ENCODE peak calls at places on chromosomes 5 and 9, in four cellular contexts. A, Q, O and D are unnamed samples.

GRCh38 chr5:82160948-82161347 is 117.2 kb downstream of the RPS23 start:
- DNase-seq in O (no peak), A (no peak), Q (no peak), D (no peak)

GRCh38 chr5:160312139-160312959 is at the start of gene CCNJL:
- DNase-seq in O (peak; percentile 81), A (peak; percentile 80), Q (peak; percentile 100), D (no peak)

GRCh38 chr9:34428325-34428958 is 29.9 kb downstream of the FAM219A start:
- DNase-seq in A (no peak), Q (no peak), O (peak; percentile 63), D (peak; percentile 93)

GRCh38 chr9:21758540-21758939 is 43.9 kb upstream of the MTAP start:
- DNase-seq in O (no peak), Q (no peak), A (no peak), D (no peak)

GRCh38 chr5:79109527-79110492 is 1.8 kb upstream of the BHMT start:
- DNase-seq in O (peak; percentile 44), A (peak; percentile 67), Q (peak; percentile 72), D (no peak)

GRCh38 chr5:40334242-40334635 is 345.5 kb upstream of the PTGER4 start:
- DNase-seq in Q (no peak), A (no peak), O (no peak), D (no peak)

GRCh38 chr5:67908145-67908765 is 307.3 kb upstream of the PIK3R1 start:
- DNase-seq in Q (no peak), A (peak; percentile 56), O (no peak), D (no peak)

GRCh38 chr9:98318834-98319478 is 63.5 kb upstream of the TBC1D2 start:
- DNase-seq in A (no peak), O (peak; percentile 8), Q (no peak), D (no peak)

GRCh38 chr5:131280417-131280816 is 16.6 kb downstream of the CDC42SE2 start:
- DNase-seq in Q (no peak), A (no peak), O (no peak), D (no peak)

DNA sequence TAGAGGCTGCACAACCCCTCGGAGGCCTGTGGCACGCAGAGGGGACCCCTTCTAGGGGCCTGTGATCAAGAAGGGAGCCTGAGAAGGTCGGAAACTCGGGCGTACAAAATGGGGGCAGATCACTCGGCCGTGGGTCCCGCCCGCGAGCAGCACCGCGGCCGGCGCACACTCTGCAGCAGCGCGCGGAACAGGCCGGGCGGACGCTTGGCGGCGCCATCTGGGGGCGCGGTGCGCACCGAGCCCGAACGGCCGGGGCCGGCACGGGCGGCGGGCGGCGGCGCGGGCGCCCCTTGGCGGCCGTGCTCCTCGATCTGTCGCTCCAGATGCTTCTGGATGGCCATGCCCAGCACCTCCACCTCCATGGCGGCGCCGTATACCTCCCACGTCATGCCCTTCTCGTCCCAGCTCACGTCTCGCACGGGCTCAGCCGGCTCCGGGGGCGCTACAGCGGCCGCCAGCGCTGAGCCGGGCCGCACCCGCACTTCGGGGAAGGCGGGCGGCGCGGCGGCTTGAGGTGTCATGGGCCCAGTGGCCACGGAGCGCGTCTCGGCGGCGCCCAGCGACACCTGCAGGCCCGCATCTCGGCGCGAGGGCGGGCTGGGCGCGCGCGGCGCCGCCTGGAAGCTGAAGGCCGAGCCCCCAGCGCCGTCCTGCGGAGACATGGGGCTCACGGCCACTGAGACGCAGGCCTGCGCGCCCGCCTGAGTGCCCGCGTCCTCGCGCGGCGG is 13.1 kb downstream of the GPRIN1 start:
- DNase-seq in A (peak; percentile 74), Q (peak; percentile 91), O (no peak), D (no peak)
- H3K4me3 ChIP-seq in A (peak overlapping the region; percentile 1), Q (no peak overlapping the region), O (no peak overlapping the region), D (no peak overlapping the region)

GRCh38 chr9:133711428-133712220 is 26.5 kb downstream of the SARDH start:
- DNase-seq in Q (peak; percentile 58), O (peak; percentile 11), A (peak; percentile 80), D (no peak)
- H3K4me3 ChIP-seq in Q (no peak overlapping the region), O (no peak overlapping the region), A (no peak overlapping the region), D (no peak overlapping the region)

GRCh38 chr9:133958756-133959155 is 33.4 kb downstream of the VAV2 start:
- DNase-seq in A (peak; percentile 42), O (no peak), Q (no peak), D (no peak)

GRCh38 chr9:133955821-133956411 is 36.2 kb downstream of the VAV2 start:
- DNase-seq in O (peak; percentile 85), A (peak; percentile 68), Q (peak; percentile 93), D (no peak)

GRCh38 chr9:133954862-133955529 is 37.1 kb downstream of the VAV2 start:
- DNase-seq in A (peak; percentile 55), Q (no peak), O (no peak), D (no peak)

GRCh38 chr9:133957328-133957727 is 34.8 kb downstream of the VAV2 start:
- DNase-seq in O (no peak), Q (no peak), A (peak; percentile 43), D (no peak)

DNA sequence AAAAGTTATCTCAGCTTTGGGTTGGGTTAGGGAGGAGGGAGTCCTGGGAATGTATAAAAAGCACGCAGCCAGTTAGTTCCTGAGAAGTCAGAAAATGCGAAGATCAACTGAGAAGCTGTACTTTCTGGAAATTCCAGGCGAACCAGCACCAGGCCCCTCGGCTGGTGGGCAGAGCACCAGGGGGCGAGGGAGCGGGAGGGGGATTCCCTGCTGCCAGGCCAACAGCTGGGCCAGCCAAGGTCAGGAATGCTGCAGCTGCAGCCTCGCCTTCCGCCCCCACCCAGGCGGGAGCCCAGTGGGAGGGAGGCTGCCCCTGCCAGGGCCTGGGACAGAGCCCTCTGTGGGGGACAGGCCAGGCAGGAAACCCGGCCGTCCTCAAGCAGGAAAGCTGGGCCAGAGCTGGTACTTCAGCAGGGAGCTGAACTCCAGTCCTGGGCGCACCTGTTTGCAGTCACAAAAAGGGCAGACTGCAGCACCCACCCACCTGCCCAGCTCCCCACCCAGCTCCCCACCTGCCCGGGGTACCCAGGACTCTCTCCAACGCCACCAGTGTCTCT is 35.5 kb downstream of the VAV2 start:
- DNase-seq in O (no peak), Q (peak; percentile 91), A (peak; percentile 81), D (no peak)
- H3K4me3 ChIP-seq in O (no peak overlapping the region), Q (no peak overlapping the region), A (no peak overlapping the region), D (no peak overlapping the region)

GRCh38 chr5:151153300-151153699 is 4.3 kb downstream of the ANXA6 start:
- DNase-seq in O (no peak), Q (no peak), A (no peak), D (no peak)
- H3K4me3 ChIP-seq in O (no peak overlapping the region), Q (no peak overlapping the region), A (no peak overlapping the region), D (no peak overlapping the region)

GRCh38 chr5:150960791-150961396 is 56.1 kb upstream of the ZNF300 start:
- DNase-seq in Q (no peak), O (no peak), A (no peak), D (no peak)
- H3K4me3 ChIP-seq in Q (no peak overlapping the region), O (no peak overlapping the region), A (no peak overlapping the region), D (no peak overlapping the region)

DNA sequence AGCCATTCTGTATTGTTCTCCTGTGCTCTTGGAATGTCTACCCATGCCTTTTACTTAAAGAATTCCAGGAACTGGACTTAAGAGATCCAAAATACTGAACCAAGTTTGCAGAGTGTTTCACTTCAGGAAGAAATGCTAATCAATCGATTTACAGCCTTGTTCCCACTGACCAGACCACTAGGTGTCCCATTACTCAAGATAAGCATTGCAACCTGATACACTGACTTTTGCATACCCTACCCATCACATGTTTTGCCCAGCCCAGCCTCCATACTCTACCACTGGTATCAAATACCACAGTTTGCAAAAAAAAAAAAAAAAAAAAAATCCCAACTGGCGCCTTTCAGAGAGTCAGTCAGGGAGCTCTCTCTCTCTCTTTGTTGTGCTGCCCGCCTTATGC is 550.8 kb downstream of the CDH9 start:
- DNase-seq in A (no peak), O (no peak), Q (peak; percentile 24), D (no peak)
- H3K4me3 ChIP-seq in A (no peak overlapping the region), O (no peak overlapping the region), Q (no peak overlapping the region), D (no peak overlapping the region)

GRCh38 chr5:58075907-58076306 is 384.0 kb downstream of the PLK2 start:
- DNase-seq in A (no peak), Q (no peak), O (no peak), D (peak; percentile 89)

GRCh38 chr5:58074717-58075116 is 385.2 kb downstream of the PLK2 start:
- DNase-seq in Q (no peak), A (no peak), O (no peak), D (no peak)

GRCh38 chr5:58077966-58078365 is 381.9 kb downstream of the PLK2 start:
- DNase-seq in Q (no peak), A (no peak), O (no peak), D (no peak)

GRCh38 chr5:58077387-58077786 is 382.5 kb downstream of the PLK2 start:
- DNase-seq in Q (no peak), O (no peak), A (peak; percentile 68), D (peak; percentile 97)

DNA sequence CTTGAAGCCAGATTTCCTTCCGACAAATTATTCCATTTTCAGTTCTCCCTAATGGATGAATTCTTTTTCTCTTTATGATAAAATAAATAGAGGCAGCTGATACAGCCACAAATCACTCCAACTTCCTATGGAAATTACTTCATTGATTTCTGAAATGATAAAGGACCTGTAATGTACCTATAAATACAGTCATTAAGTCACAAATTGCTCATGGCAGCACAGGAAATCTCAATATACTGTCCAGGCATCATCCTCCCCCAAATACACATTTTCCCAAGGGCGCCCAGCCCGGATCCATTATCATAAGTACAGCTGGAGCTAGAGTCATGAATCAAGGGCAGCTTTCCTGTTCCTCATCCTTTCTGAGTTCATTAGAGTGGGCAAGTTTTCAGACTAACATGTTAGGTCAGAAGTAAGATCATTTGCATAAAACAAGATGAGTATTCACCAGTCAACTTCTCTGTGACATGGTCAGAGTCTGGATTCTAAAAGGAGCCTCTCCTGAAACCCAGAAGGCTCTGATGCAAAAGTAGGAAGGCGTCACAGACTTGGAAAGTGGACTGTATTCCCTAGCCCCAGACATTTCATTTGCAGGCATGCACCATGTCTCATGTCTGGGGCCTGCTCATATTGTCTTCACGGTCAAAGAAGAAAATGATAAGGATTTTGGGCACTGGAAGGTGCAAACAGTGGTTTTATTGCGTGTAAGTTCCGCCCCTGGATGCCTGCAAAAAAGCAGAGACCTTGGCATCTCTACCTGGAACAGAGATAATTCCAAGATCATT is 383.2 kb downstream of the PLK2 start:
- DNase-seq in O (no peak), Q (no peak), A (no peak), D (no peak)
- H3K4me3 ChIP-seq in O (no peak overlapping the region), Q (no peak overlapping the region), A (no peak overlapping the region), D (no peak overlapping the region)

DNA sequence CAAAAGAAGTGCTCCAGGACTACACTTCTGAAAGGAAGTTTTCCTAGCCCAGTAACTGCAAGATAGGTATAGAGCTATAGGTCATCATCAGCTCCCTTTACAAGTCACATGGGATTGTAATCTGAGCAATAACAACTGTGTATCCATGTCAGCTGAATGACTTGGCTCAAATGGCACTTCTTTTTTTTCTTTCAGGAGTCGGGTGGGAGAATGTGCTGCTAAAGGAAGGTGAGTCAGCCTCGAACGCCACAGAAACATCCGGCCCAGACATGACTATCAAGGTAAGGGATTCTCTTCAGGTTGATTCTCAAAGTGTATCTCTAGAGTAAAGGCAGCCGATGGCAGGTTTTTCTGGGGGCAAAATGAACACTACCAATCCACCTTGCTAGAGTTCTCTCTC is 192.2 kb downstream of the C9orf152 start:
- DNase-seq in O (no peak), Q (no peak), A (no peak), D (no peak)
- H3K4me3 ChIP-seq in O (no peak overlapping the region), Q (no peak overlapping the region), A (no peak overlapping the region), D (no peak overlapping the region)

GRCh38 chr5:113770648-113771047 is 257.2 kb downstream of the YTHDC2 start:
- DNase-seq in A (no peak), O (no peak), Q (no peak), D (no peak)
- H3K4me3 ChIP-seq in A (no peak overlapping the region), O (no peak overlapping the region), Q (no peak overlapping the region), D (no peak overlapping the region)